ENCODE peak calls at places on chromosomes 5 and 9, in nine cellular contexts. T, G, L, C, S, X, V, H and Q are unnamed samples.

GRCh38 chr5:170623576-170624181 is 119.9 kb downstream of the KCNIP1 start:
- DNase-seq in G (no peak), L (peak), V (no peak), T (no peak), C (no peak), X (no peak), S (no peak), H (peak), Q (peak)

GRCh38 chr9:130994135-130994534 is 14.8 kb upstream of the LAMC3 start:
- DNase-seq in C (no peak), G (no peak), X (no peak), S (no peak), H (no peak), T (no peak), V (no peak), L (no peak), Q (no peak)

GRCh38 chr9:28942941-28943340 is 1369.7 kb upstream of the C9orf72 start:
- DNase-seq in S (no peak), T (no peak), C (no peak), H (no peak), G (no peak), L (no peak), V (no peak), X (no peak), Q (no peak)

GRCh38 chr9:116238225-116238624 is 84.6 kb downstream of the PAPPA start:
- DNase-seq in S (no peak), G (no peak), V (no peak), H (no peak), L (peak), C (no peak), X (no peak), T (no peak), Q (no peak)

GRCh38 chr5:178323541-178323865 is 90.9 kb upstream of the PHYKPL start:
- DNase-seq in H (peak), V (no peak), C (no peak), L (no peak), X (no peak), T (no peak), G (no peak), S (no peak), Q (no peak)

GRCh38 chr5:98929982-98930355 is 1.2 kb upstream of the CHD1 start:
- DNase-seq in G (no peak), H (no peak), S (no peak), V (no peak), X (no peak), L (no peak), C (no peak), T (no peak), Q (no peak)

GRCh38 chr9:69176446-69177135 is 2.5 kb downstream of the TJP2 start:
- DNase-seq in G (no peak), T (no peak), C (no peak), V (no peak), L (no peak), S (no peak), H (no peak), X (no peak), Q (no peak)

GRCh38 chr9:21560281-21560745 is 78.2 kb upstream of the IFNE start:
- DNase-seq in L (peak), X (no peak), H (no peak), G (no peak), T (no peak), C (no peak), S (no peak), V (no peak), Q (no peak)

GRCh38 chr5:148146487-148146886 is 21.9 kb upstream of the SPINK14 start:
- DNase-seq in S (no peak), L (no peak), V (no peak), H (no peak), G (no peak), C (no peak), T (no peak), X (no peak), Q (no peak)

GRCh38 chr5:73963021-73963420 is 337.0 kb downstream of the ARHGEF28 start:
- DNase-seq in G (no peak), T (peak), H (no peak), X (no peak), S (no peak), C (no peak), L (no peak), V (no peak), Q (no peak)

GRCh38 chr9:136787690-136788400 is 3.3 kb upstream of the TMEM141 start:
- DNase-seq in S (peak), V (peak), H (no peak), C (peak), T (peak), X (peak), G (peak), L (peak), Q (peak)

GRCh38 chr5:77180167-77181081 is 30.1 kb upstream of the PDE8B start:
- DNase-seq in L (peak), V (no peak), T (peak), H (peak), S (no peak), G (no peak), C (peak), X (no peak), Q (peak)

GRCh38 chr9:70392189-70392588 is 22.3 kb downstream of the KLF9 start:
- DNase-seq in G (no peak), X (no peak), V (no peak), H (no peak), C (no peak), L (no peak), S (no peak), T (no peak), Q (peak)

GRCh38 chr5:3592298-3592697 is 3.3 kb upstream of the IRX1 start:
- DNase-seq in L (no peak), X (no peak), G (no peak), T (no peak), H (no peak), V (no peak), C (no peak), S (no peak), Q (no peak)

GRCh38 chr5:107615173-107615856 is 55.4 kb downstream of the EFNA5 start:
- DNase-seq in L (no peak), V (no peak), G (no peak), C (no peak), T (no peak), X (no peak), H (no peak), S (no peak), Q (no peak)

GRCh38 chr9:34139477-34140146 is 13.1 kb upstream of the DCAF12 start:
- DNase-seq in G (no peak), T (peak), S (no peak), C (peak), L (peak), V (no peak), H (no peak), X (no peak), Q (peak)

GRCh38 chr5:50969207-50970145 is 303.0 kb downstream of the PARP8 start:
- DNase-seq in H (no peak), V (no peak), G (no peak), C (no peak), L (peak), T (no peak), X (no peak), S (no peak), Q (peak)

GRCh38 chr9:74643303-74643933 is 146.3 kb downstream of the RORB start:
- DNase-seq in G (no peak), V (no peak), S (no peak), H (no peak), L (no peak), T (no peak), X (no peak), C (no peak), Q (no peak)

GRCh38 chr5:157108961-157109360 is at the start of gene HAVCR2:
- DNase-seq in H (peak), C (no peak), G (peak), V (peak), T (no peak), L (no peak), S (peak), X (peak), Q (no peak)

GRCh38 chr9:126421567-126422428 is 95.2 kb downstream of the MVB12B start:
- DNase-seq in V (no peak), S (no peak), T (peak), L (no peak), X (no peak), G (no peak), C (no peak), H (no peak), Q (no peak)

GRCh38 chr5:40160435-40160834 is 519.3 kb upstream of the PTGER4 start:
- DNase-seq in X (no peak), T (no peak), H (no peak), G (no peak), S (no peak), L (no peak), V (no peak), C (no peak), Q (no peak)

GRCh38 chr9:134177186-134177585 is 12.8 kb upstream of the RNU6ATAC start:
- DNase-seq in X (no peak), L (no peak), S (no peak), H (no peak), G (no peak), C (no peak), T (no peak), V (no peak), Q (no peak)

GRCh38 chr9:119268985-119269384 is 100.2 kb downstream of the BRINP1 start:
- DNase-seq in V (no peak), T (no peak), X (no peak), S (no peak), G (no peak), C (no peak), H (no peak), L (no peak), Q (no peak)

GRCh38 chr9:2570615-2571479 is 50.7 kb upstream of the VLDLR start:
- DNase-seq in L (peak), S (peak), V (no peak), H (peak), C (peak), X (no peak), T (peak), G (no peak), Q (no peak)

GRCh38 chr5:176956756-176957155 is 49.8 kb downstream of the UIMC1 start:
- DNase-seq in L (no peak), C (no peak), H (no peak), S (no peak), G (no peak), X (no peak), T (no peak), V (no peak), Q (no peak)